ENCODE peak calls at places on chromosomes 11 and 22, in nine cellular contexts. K, S, I, F, Y, Q, B, W and Z are unnamed samples.

GRCh38 chr11:116366980-116367640 is 405.7 kb downstream of the BUD13 start:
- DNase-seq in K (no peak), S (no peak), I (no peak), F (peak), Y (peak), Q (peak), B (no peak), W (no peak), Z (no peak)

GRCh38 chr11:2664886-2665746 is 34.7 kb downstream of the KCNQ1OT1 start:
- DNase-seq in K (no peak), S (no peak), I (no peak), F (no peak), Y (no peak), Q (no peak), B (no peak), W (no peak), Z (peak)

GRCh38 chr11:31477528-31478255 is 31.7 kb downstream of the IMMP1L start:
- DNase-seq in K (no peak), S (no peak), I (no peak), F (no peak), Y (no peak), Q (peak), B (no peak), W (no peak), Z (no peak)

GRCh38 chr22:34623580-34623979 is 442.4 kb upstream of the ISX start:
- DNase-seq in K (no peak), S (no peak), I (no peak), F (no peak), Y (no peak), Q (no peak), B (no peak), W (no peak), Z (no peak)

GRCh38 chr22:19143967-19144400 is 467 bp downstream of the ESS2 start:
- DNase-seq in K (no peak), S (no peak), I (peak), F (peak), Y (peak), Q (no peak), B (no peak), W (no peak), Z (no peak)

GRCh38 chr11:104870910-104871309 is 27.4 kb downstream of the CASP12 start:
- DNase-seq in K (no peak), S (no peak), I (peak), F (peak), Y (peak), Q (no peak), B (no peak), W (no peak), Z (no peak)

GRCh38 chr11:8878771-8879170 is 32.2 kb upstream of the AKIP1 start:
- DNase-seq in K (no peak), S (no peak), I (no peak), F (no peak), Y (no peak), Q (no peak), B (no peak), W (no peak), Z (no peak)

GRCh38 chr22:17368144-17368726 is 1.0 kb upstream of the CECR2 start:
- DNase-seq in K (no peak), S (no peak), I (no peak), F (no peak), Y (no peak), Q (peak), B (no peak), W (no peak), Z (no peak)

GRCh38 chr11:18696638-18697225 is 1.8 kb upstream of the TMEM86A start:
- DNase-seq in K (no peak), S (no peak), I (peak), F (no peak), Y (peak), Q (no peak), B (no peak), W (no peak), Z (no peak)

GRCh38 chr11:12017243-12017678 is 8.8 kb upstream of the DKK3 start:
- DNase-seq in K (no peak), S (no peak), I (peak), F (peak), Y (peak), Q (no peak), B (no peak), W (no peak), Z (no peak)

GRCh38 chr22:31604746-31605705 is 57.0 kb downstream of the PISD start:
- DNase-seq in K (no peak), S (no peak), I (no peak), F (no peak), Y (no peak), Q (no peak), B (no peak), W (no peak), Z (no peak)

GRCh38 chr11:36060926-36061325 is 117.1 kb downstream of the LDLRAD3 start:
- DNase-seq in K (peak), S (no peak), I (no peak), F (peak), Y (no peak), Q (no peak), B (no peak), W (no peak), Z (no peak)

GRCh38 chr22:47187558-47187957 is 425.1 kb downstream of the TBC1D22A start:
- DNase-seq in K (no peak), S (no peak), I (no peak), F (no peak), Y (no peak), Q (no peak), B (no peak), W (no peak), Z (peak)

GRCh38 chr22:19983701-19984100 is 32.9 kb downstream of the ARVCF start:
- DNase-seq in K (no peak), S (no peak), I (no peak), F (no peak), Y (no peak), Q (no peak), B (no peak), W (peak), Z (no peak)

GRCh38 chr11:119172513-119172912 is 4.0 kb downstream of the NLRX1 start:
- DNase-seq in K (no peak), S (no peak), I (no peak), F (no peak), Y (no peak), Q (no peak), B (no peak), W (no peak), Z (no peak)

GRCh38 chr11:20599424-20600346 is at the start of gene SLC6A5:
- DNase-seq in K (no peak), S (no peak), I (peak), F (peak), Y (no peak), Q (no peak), B (peak), W (peak), Z (no peak)

GRCh38 chr11:2094354-2095197 is 44.6 kb downstream of the IGF2 start:
- DNase-seq in K (no peak), S (no peak), I (no peak), F (no peak), Y (no peak), Q (no peak), B (no peak), W (no peak), Z (no peak)

GRCh38 chr11:64058494-64058893 is 22.8 kb downstream of the FLRT1 start:
- DNase-seq in K (no peak), S (no peak), I (no peak), F (peak), Y (no peak), Q (peak), B (no peak), W (no peak), Z (no peak)

GRCh38 chr22:47571616-47572015 is 809.2 kb downstream of the TBC1D22A start:
- DNase-seq in K (no peak), S (no peak), I (no peak), F (no peak), Y (no peak), Q (no peak), B (no peak), W (no peak), Z (no peak)

GRCh38 chr22:17007852-17008731 is at the start of gene GAB4:
- DNase-seq in K (no peak), S (no peak), I (no peak), F (no peak), Y (no peak), Q (no peak), B (no peak), W (no peak), Z (no peak)

GRCh38 chr11:35347921-35348331 is 71.4 kb downstream of the SLC1A2 start:
- DNase-seq in K (no peak), S (no peak), I (peak), F (peak), Y (peak), Q (peak), B (no peak), W (no peak), Z (no peak)

GRCh38 chr11:75558939-75559843 is 2.9 kb upstream of the SERPINH1 start:
- DNase-seq in K (peak), S (peak), I (peak), F (peak), Y (peak), Q (no peak), B (no peak), W (no peak), Z (no peak)

GRCh38 chr11:63837027-63837688 is 1.8 kb upstream of the MARK2 start:
- DNase-seq in K (peak), S (peak), I (peak), F (peak), Y (no peak), Q (peak), B (peak), W (peak), Z (no peak)

GRCh38 chr11:66546368-66546965 is at the start of gene ACTN3:
- DNase-seq in K (no peak), S (peak), I (no peak), F (peak), Y (peak), Q (peak), B (no peak), W (no peak), Z (peak)

GRCh38 chr11:68020575-68020974 is 9.9 kb upstream of the NDUFS8 start:
- DNase-seq in K (peak), S (no peak), I (peak), F (peak), Y (no peak), Q (peak), B (peak), W (no peak), Z (no peak)

GRCh38 chr22:19360862-19361261 is 69.3 kb upstream of the CLTCL1 start:
- DNase-seq in K (no peak), S (no peak), I (no peak), F (no peak), Y (no peak), Q (no peak), B (no peak), W (no peak), Z (no peak)

DNA sequence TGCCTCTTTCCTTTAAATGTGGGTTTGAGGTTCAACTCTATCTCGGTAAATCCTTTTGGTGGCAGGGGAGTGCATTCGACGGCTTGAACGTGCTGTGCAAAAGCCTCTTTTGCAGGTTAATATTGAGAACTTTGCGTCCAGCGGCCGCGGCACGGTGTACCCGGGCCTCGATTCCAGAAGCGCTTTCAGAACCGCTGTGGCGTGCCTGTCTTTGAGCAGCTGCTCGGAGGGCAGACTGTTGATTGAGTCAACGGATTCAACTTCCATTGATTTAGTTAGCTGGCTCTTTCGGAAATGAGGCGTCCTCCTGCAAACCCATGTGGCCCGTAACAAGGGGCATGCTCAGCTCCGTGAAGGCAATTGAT is 1247.8 kb downstream of the BRD1 start:
- DNase-seq in K (no peak), S (no peak), I (no peak), F (no peak), Y (no peak), Q (no peak), B (no peak), W (no peak), Z (no peak)
- H3K4me3 ChIP-seq in K (no peak), S (no peak), I (no peak), F (no peak), Y (no peak), Q (no peak), B (no peak), W (no peak), Z (no peak)

DNA sequence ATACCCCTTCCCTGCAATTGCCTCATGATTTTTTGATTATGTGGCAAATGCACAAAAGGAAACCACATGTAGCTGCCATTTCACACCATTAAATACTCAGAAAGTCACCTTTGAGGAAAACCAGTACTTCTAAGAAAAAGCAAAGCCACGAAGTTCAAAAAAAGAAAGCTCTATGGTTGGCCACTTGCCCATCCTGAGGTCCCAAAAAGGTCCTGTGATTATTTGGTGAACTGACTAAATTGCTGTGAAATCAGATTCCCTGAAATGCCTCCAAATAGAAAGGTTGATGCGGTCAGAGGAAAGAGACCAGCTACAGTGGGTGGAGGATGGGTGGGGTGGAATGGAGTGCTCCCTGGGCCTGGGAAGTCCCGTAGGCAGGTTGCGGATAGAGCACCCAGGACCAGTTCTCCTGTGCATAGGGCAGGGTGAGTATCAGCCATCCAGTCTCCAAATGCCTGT is 26.9 kb downstream of the MRPL16 start:
- DNase-seq in K (no peak), S (no peak), I (no peak), F (no peak), Y (no peak), Q (no peak), B (no peak), W (no peak), Z (no peak)
- H3K27ac ChIP-seq in K (no peak), S (no peak), I (no peak), F (no peak), Y (no peak), Q (no peak), B (no peak), W (no peak), Z (no peak)

GRCh38 chr11:56521955-56522354 is 21.1 kb downstream of the OR5M11 start:
- DNase-seq in K (no peak), S (no peak), I (no peak), F (no peak), Y (no peak), Q (peak), B (peak), W (no peak), Z (no peak)
- TF ChIP-seq CTCF in K (no peak), S (peak), I (no peak), F (no peak), Y (no peak), Q (peak), B (peak), W (no peak), Z (no peak)

GRCh38 chr11:48077251-48077650 is 96.9 kb downstream of the PTPRJ start:
- DNase-seq in K (no peak), S (no peak), I (peak), F (no peak), Y (peak), Q (no peak), B (no peak), W (no peak), Z (no peak)

GRCh38 chr11:48075637-48076036 is 95.3 kb downstream of the PTPRJ start:
- DNase-seq in K (no peak), S (no peak), I (no peak), F (no peak), Y (no peak), Q (no peak), B (no peak), W (no peak), Z (no peak)

GRCh38 chr11:48078661-48079060 is 98.3 kb downstream of the PTPRJ start:
- DNase-seq in K (no peak), S (no peak), I (peak), F (peak), Y (no peak), Q (no peak), B (no peak), W (no peak), Z (no peak)

GRCh38 chr11:48074425-48075181 is 94.2 kb downstream of the PTPRJ start:
- DNase-seq in K (no peak), S (no peak), I (no peak), F (no peak), Y (no peak), Q (no peak), B (no peak), W (no peak), Z (no peak)

DNA sequence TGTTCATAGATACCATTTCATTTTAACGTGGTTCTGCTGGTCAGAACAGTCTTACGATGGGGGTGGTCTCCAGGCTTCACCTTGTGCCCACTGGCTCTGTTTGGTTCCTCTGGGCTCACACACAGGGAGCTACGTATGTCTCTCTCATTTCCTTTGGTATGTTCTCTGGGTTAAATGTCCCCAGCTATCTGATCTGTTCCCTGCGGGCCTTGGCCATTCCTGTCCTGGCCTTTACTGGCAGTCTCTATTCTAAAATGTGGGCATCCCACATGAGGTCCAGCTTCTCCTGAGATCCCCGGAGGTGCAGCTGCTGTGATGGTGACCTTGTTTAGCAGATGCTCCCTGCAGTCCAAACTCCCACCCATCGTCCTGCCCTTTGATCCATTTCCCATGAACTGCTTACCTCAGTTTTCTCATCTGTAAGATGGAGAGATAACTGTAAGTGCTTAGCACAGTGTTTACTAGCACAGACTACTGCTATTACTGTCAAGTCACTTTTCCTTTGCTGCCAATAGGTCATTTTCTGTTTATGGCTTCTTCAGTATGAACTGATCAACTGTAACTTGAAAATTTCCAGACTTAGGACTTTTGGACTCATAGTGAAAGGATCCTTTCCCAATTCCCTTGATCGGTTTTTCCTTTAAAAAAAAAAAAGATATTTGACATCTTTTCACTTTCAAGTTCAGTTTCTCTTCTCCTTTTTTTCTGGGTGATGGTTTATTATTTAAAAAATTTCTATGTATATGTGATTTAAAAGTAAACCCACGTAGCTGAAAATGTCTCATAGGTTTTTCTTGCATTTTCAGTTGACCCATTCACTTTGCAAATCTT is 92.9 kb downstream of the PTPRJ start:
- DNase-seq in K (no peak), S (no peak), I (no peak), F (no peak), Y (no peak), Q (no peak), B (no peak), W (no peak), Z (no peak)
- H3K4me3 ChIP-seq in K (no peak), S (no peak), I (no peak), F (no peak), Y (no peak), Q (no peak), B (no peak), W (no peak), Z (no peak)

GRCh38 chr11:110724358-110724757 is 12.1 kb upstream of the ARHGAP20 start:
- DNase-seq in K (no peak), S (no peak), I (no peak), F (no peak), Y (no peak), Q (no peak), B (no peak), W (no peak), Z (no peak)
- H3K27ac ChIP-seq in K (no peak), S (no peak), I (no peak), F (no peak), Y (no peak), Q (no peak), B (no peak), W (no peak), Z (no peak)